ENCODE peak calls at places on chromosomes 3 and 15, in five cellular contexts. I is SJSA1, T is right cardiac atrium, Z is cardiac muscle cell, G is HCT116. W is an unnamed sample.

GRCh38 chr3:134473868-134474546 is 11.8 kb downstream of the ANAPC13 start:
- DNase-seq in I (peak; percentile 62), T (peak; percentile 83), Z (peak; percentile 79), G (peak; percentile 51), W (peak; percentile 66)

GRCh38 chr3:117045143-117045542 is 335.6 kb downstream of the TUSC7 start:
- DNase-seq in I (no peak), T (peak; percentile 37), Z (no peak), G (no peak), W (no peak)

GRCh38 chr3:30516238-30516637 is 90.2 kb upstream of the TGFBR2 start:
- DNase-seq in I (no peak), T (no peak), Z (peak; percentile 31), G (no peak), W (no peak)

GRCh38 chr3:136255672-136256406 is 5.7 kb downstream of the PCCB start:
- DNase-seq in I (no peak), T (no peak), Z (no peak), G (no peak), W (no peak)

GRCh38 chr3:182710557-182711157 is 82.6 kb upstream of the ATP11B start:
- DNase-seq in I (peak; percentile 13), T (no peak), Z (peak; percentile 41), G (peak; percentile 12), W (no peak)

GRCh38 chr15:91694829-91695205 is 158.7 kb upstream of the SLCO3A1 start:
- DNase-seq in I (no peak), T (peak; percentile 70), Z (peak; percentile 86), G (no peak), W (no peak)

GRCh38 chr3:16548721-16549120 is 35.2 kb upstream of the RFTN1 start:
- DNase-seq in I (peak; percentile 64), T (no peak), Z (peak; percentile 41), G (no peak), W (no peak)

GRCh38 chr3:192916455-192917257 is 1.0 kb downstream of the MB21D2 start:
- DNase-seq in I (peak; percentile 70), T (peak; percentile 92), Z (peak; percentile 71), G (no peak), W (peak; percentile 77)

GRCh38 chr3:32685604-32686185 is 707 bp downstream of the CNOT10 start:
- DNase-seq in I (peak; percentile 17), T (no peak), Z (peak; percentile 26), G (no peak), W (no peak)

GRCh38 chr15:92079047-92079446 is 225.5 kb downstream of the SLCO3A1 start:
- DNase-seq in I (no peak), T (no peak), Z (no peak), G (peak; percentile 35), W (peak; percentile 75)

GRCh38 chr3:15272431-15273196 is 59.8 kb downstream of the SH3BP5 start:
- DNase-seq in I (no peak), T (no peak), Z (peak; percentile 38), G (no peak), W (no peak)

GRCh38 chr3:58999779-59000170 is 50.0 kb downstream of the CFAP20DC start:
- DNase-seq in I (no peak), T (no peak), Z (peak; percentile 4), G (no peak), W (no peak)

GRCh38 chr15:92033319-92033718 is 179.8 kb downstream of the SLCO3A1 start:
- DNase-seq in I (no peak), T (no peak), Z (no peak), G (no peak), W (no peak)

GRCh38 chr3:184632551-184632950 is 71.0 kb downstream of the EPHB3 start:
- DNase-seq in I (no peak), T (no peak), Z (no peak), G (no peak), W (no peak)

GRCh38 chr3:176941674-176942073 is 255.6 kb downstream of the TBL1XR1 start:
- DNase-seq in I (no peak), T (no peak), Z (peak; percentile 35), G (no peak), W (no peak)

GRCh38 chr3:148211725-148212124 is 486.0 kb upstream of the AGTR1 start:
- DNase-seq in I (no peak), T (no peak), Z (peak; percentile 14), G (peak; percentile 12), W (no peak)

GRCh38 chr3:49602877-49603411 is 48.7 kb downstream of the BSN start:
- DNase-seq in I (no peak), T (no peak), Z (no peak), G (peak; percentile 63), W (no peak)

GRCh38 chr3:148953094-148953493 is 38.2 kb upstream of the GYG1 start:
- DNase-seq in I (no peak), T (no peak), Z (no peak), G (no peak), W (no peak)

GRCh38 chr3:159904911-159905310 is 83.7 kb upstream of the IL12A start:
- DNase-seq in I (no peak), T (no peak), Z (no peak), G (no peak), W (no peak)

GRCh38 chr3:60636846-60637245 is 614.4 kb downstream of the FHIT start:
- DNase-seq in I (no peak), T (no peak), Z (no peak), G (no peak), W (peak; percentile 84)

GRCh38 chr3:191158247-191158646 is 40.8 kb upstream of the OSTN start:
- DNase-seq in I (no peak), T (no peak), Z (no peak), G (no peak), W (no peak)

GRCh38 chr15:65939901-65940617 is 70.8 kb downstream of the RAB11A start:
- DNase-seq in I (peak; percentile 6), T (no peak), Z (peak; percentile 77), G (no peak), W (no peak)

GRCh38 chr15:41945221-41945620 is 27.1 kb downstream of the EHD4 start:
- DNase-seq in I (no peak), T (no peak), Z (no peak), G (no peak), W (no peak)

GRCh38 chr3:162602619-162603018 is 1106.0 kb downstream of the OTOL1 start:
- DNase-seq in I (no peak), T (no peak), Z (no peak), G (no peak), W (no peak)

GRCh38 chr3:45546636-45547201 is 47.8 kb upstream of the LIMD1 start:
- DNase-seq in I (no peak), T (peak; percentile 48), Z (no peak), G (peak; percentile 13), W (no peak)

GRCh38 chr3:174439621-174440349 is 419.3 kb upstream of the NAALADL2 start:
- DNase-seq in I (peak; percentile 93), T (peak; percentile 37), Z (peak; percentile 97), G (peak; percentile 91), W (peak; percentile 87)

GRCh38 chr3:64824281-64824980 is 136.6 kb upstream of the ADAMTS9 start:
- DNase-seq in I (no peak), T (no peak), Z (peak; percentile 81), G (no peak), W (no peak)

GRCh38 chr3:36548712-36549111 is 168.4 kb downstream of the STAC start:
- DNase-seq in I (no peak), T (no peak), Z (no peak), G (no peak), W (no peak)

GRCh38 chr3:191131305-191131704 is 67.7 kb upstream of the OSTN start:
- DNase-seq in I (no peak), T (no peak), Z (no peak), G (no peak), W (no peak)

GRCh38 chr15:97235285-97235985 is 725.1 kb upstream of the ARRDC4 start:
- DNase-seq in I (peak; percentile 4), T (peak; percentile 58), Z (peak; percentile 60), G (peak; percentile 15), W (peak; percentile 38)

GRCh38 chr15:39549912-39550311 is 31.0 kb upstream of the THBS1 start:
- DNase-seq in I (no peak), T (peak; percentile 80), Z (peak; percentile 50), G (no peak), W (no peak)

GRCh38 chr3:13597661-13598060 is 48.7 kb downstream of the FBLN2 start:
- DNase-seq in I (no peak), T (peak; percentile 43), Z (no peak), G (no peak), W (no peak)

GRCh38 chr3:195102609-195103467 is 168.1 kb downstream of the XXYLT1 start:
- DNase-seq in I (peak; percentile 85), T (peak; percentile 37), Z (peak; percentile 97), G (peak; percentile 61), W (no peak)

GRCh38 chr15:57732526-57733331 is 26.2 kb downstream of the POLR2M start:
- DNase-seq in I (peak; percentile 55), T (peak; percentile 68), Z (peak; percentile 74), G (peak; percentile 48), W (peak; percentile 90)

DNA sequence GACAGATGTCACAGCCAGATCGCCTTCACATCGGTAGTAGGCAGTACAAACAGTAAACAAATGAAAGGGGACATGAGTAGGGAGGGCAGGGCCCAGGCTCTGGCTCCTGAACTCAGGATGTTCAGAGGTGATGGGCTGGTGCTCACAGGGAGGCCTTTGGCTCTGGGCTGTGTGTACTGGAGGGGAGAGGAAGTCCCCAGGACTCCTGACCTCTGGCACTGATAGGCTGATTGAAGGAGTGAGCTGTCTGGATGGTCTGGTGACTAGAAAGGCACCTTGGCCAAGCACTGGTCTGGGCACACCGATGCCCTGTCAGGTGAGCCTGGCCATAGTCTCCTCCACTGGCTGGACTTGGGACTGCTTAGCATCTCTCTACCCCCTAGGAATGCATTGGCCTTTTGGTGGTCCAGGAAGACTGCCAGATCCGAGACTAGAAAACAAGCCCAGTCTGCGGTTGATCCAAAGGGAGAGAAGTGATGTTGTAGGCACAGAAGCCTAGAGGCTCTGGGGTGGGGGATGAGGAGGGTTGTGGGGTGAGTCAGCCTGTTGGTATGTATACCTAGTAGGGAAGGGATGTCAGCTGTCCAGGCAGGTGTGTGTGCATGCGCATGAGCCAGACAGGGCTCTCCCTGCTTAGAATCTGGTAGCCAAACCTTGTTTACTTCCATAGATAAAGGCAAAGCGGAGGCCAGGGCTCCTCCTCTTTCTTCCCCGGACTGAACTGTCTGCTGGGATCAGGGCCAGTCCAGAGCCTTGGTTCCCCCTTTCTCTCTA is 1.9 kb downstream of the SPINT1 start:
- DNase-seq in I (no peak), T (no peak), Z (no peak), G (no peak), W (no peak)
- H3K4me3 ChIP-seq in I (no peak overlapping the region), T (no peak overlapping the region), Z (no peak overlapping the region), G (peak overlapping the region; percentile 95), W (no peak overlapping the region)

GRCh38 chr3:150917941-150918340 is 12.7 kb upstream of the MINDY4B start:
- DNase-seq in I (no peak), T (no peak), Z (no peak), G (no peak), W (no peak)

GRCh38 chr3:150911780-150912179 is 6.5 kb upstream of the MINDY4B start:
- DNase-seq in I (no peak), T (no peak), Z (no peak), G (no peak), W (no peak)

GRCh38 chr3:150913174-150913922 is 8.1 kb upstream of the MINDY4B start:
- DNase-seq in I (no peak), T (no peak), Z (peak; percentile 11), G (no peak), W (no peak)

GRCh38 chr3:150912501-150912900 is 7.3 kb upstream of the MINDY4B start:
- DNase-seq in I (no peak), T (no peak), Z (no peak), G (no peak), W (no peak)
- H3K4me3 ChIP-seq in I (no peak overlapping the region), T (no peak overlapping the region), Z (no peak overlapping the region), G (no peak overlapping the region), W (no peak overlapping the region)

GRCh38 chr3:186784820-186785516 is 1.6 kb downstream of the EIF4A2 start:
- DNase-seq in I (peak; percentile 6), T (no peak), Z (no peak), G (no peak), W (no peak)
- H3K4me3 ChIP-seq in I (peak overlapping the region; percentile 84), T (peak overlapping the region; percentile 91), Z (peak overlapping the region; percentile 79), G (peak overlapping the region; percentile 87), W (peak overlapping the region; percentile 87)

GRCh38 chr15:51088585-51088984 is 6.1 kb downstream of the TNFAIP8L3 start:
- DNase-seq in I (no peak), T (no peak), Z (no peak), G (no peak), W (no peak)
- H3K4me3 ChIP-seq in I (no peak overlapping the region), T (no peak overlapping the region), Z (no peak overlapping the region), G (no peak overlapping the region), W (no peak overlapping the region)